ENCODE peak calls at places on chromosomes 6 and 20, in six cellular contexts. One of them, this sample, is unnamed.

GRCh38 chr6:149266659-149267058 is 50.9 kb upstream of the TAB2 start:
- DNase-seq in mucosa of gallbladder: no peak
- DNase-seq in uterus: no peak
- DNase-seq in colonic mucosa: no peak
- DNase-seq in memory B cell: peak
- DNase-seq in omental fat pad: no peak
- DNase-seq in this sample: no peak

GRCh38 chr6:3214898-3215297 is 12.6 kb downstream of the TUBB2B start:
- DNase-seq in mucosa of gallbladder: no peak
- DNase-seq in uterus: no peak
- DNase-seq in colonic mucosa: no peak
- DNase-seq in memory B cell: no peak
- DNase-seq in omental fat pad: no peak
- DNase-seq in this sample: peak

GRCh38 chr20:57964011-57964862 is 254.4 kb upstream of the PMEPA1 start:
- DNase-seq in mucosa of gallbladder: no peak
- DNase-seq in uterus: no peak
- DNase-seq in colonic mucosa: no peak
- DNase-seq in memory B cell: no peak
- DNase-seq in omental fat pad: no peak
- DNase-seq in this sample: peak

GRCh38 chr6:107704377-107705013 is 119.6 kb downstream of the SCML4 start:
- DNase-seq in mucosa of gallbladder: peak
- DNase-seq in uterus: no peak
- DNase-seq in colonic mucosa: no peak
- DNase-seq in memory B cell: peak
- DNase-seq in omental fat pad: no peak
- DNase-seq in this sample: no peak

GRCh38 chr6:40268166-40268958 is 318.8 kb downstream of the LRFN2 start:
- DNase-seq in mucosa of gallbladder: no peak
- DNase-seq in uterus: no peak
- DNase-seq in colonic mucosa: no peak
- DNase-seq in memory B cell: no peak
- DNase-seq in omental fat pad: no peak
- DNase-seq in this sample: no peak

GRCh38 chr20:49366687-49367086 is 88.8 kb upstream of the ZNFX1 start:
- DNase-seq in mucosa of gallbladder: no peak
- DNase-seq in uterus: no peak
- DNase-seq in colonic mucosa: no peak
- DNase-seq in memory B cell: no peak
- DNase-seq in omental fat pad: no peak
- DNase-seq in this sample: no peak

GRCh38 chr6:127879685-127880084 is 21.2 kb downstream of the THEMIS start:
- DNase-seq in mucosa of gallbladder: no peak
- DNase-seq in uterus: no peak
- DNase-seq in colonic mucosa: no peak
- DNase-seq in memory B cell: no peak
- DNase-seq in omental fat pad: no peak
- DNase-seq in this sample: no peak

GRCh38 chr6:90369024-90369519 is 72.4 kb upstream of the BACH2 start:
- DNase-seq in mucosa of gallbladder: peak
- DNase-seq in uterus: peak
- DNase-seq in colonic mucosa: peak
- DNase-seq in memory B cell: no peak
- DNase-seq in omental fat pad: no peak
- DNase-seq in this sample: peak

GRCh38 chr6:45886776-45887175 is 128.9 kb downstream of the CLIC5 start:
- DNase-seq in mucosa of gallbladder: no peak
- DNase-seq in uterus: no peak
- DNase-seq in colonic mucosa: no peak
- DNase-seq in memory B cell: no peak
- DNase-seq in omental fat pad: no peak
- DNase-seq in this sample: no peak

GRCh38 chr6:143441680-143442359 is 8.7 kb downstream of the ADAT2 start:
- DNase-seq in mucosa of gallbladder: no peak
- DNase-seq in uterus: no peak
- DNase-seq in colonic mucosa: no peak
- DNase-seq in memory B cell: no peak
- DNase-seq in omental fat pad: no peak
- DNase-seq in this sample: no peak

GRCh38 chr6:56864171-56864616 is 90.7 kb upstream of the BEND6 start:
- DNase-seq in mucosa of gallbladder: no peak
- DNase-seq in uterus: no peak
- DNase-seq in colonic mucosa: no peak
- DNase-seq in memory B cell: no peak
- DNase-seq in omental fat pad: no peak
- DNase-seq in this sample: peak

GRCh38 chr20:41889871-41890224 is 271.7 kb upstream of the CHD6 start:
- DNase-seq in mucosa of gallbladder: peak
- DNase-seq in uterus: no peak
- DNase-seq in colonic mucosa: no peak
- DNase-seq in memory B cell: no peak
- DNase-seq in omental fat pad: no peak
- DNase-seq in this sample: no peak

GRCh38 chr6:7554533-7555275 is 13.2 kb downstream of the DSP start:
- DNase-seq in mucosa of gallbladder: no peak
- DNase-seq in uterus: no peak
- DNase-seq in colonic mucosa: no peak
- DNase-seq in memory B cell: no peak
- DNase-seq in omental fat pad: no peak
- DNase-seq in this sample: no peak

GRCh38 chr20:48716086-48716485 is 111.7 kb downstream of the PREX1 start:
- DNase-seq in mucosa of gallbladder: no peak
- DNase-seq in uterus: no peak
- DNase-seq in colonic mucosa: no peak
- DNase-seq in memory B cell: no peak
- DNase-seq in omental fat pad: no peak
- DNase-seq in this sample: no peak

GRCh38 chr20:1890469-1891262 is 4.5 kb upstream of the SIRPA start:
- DNase-seq in mucosa of gallbladder: no peak
- DNase-seq in uterus: no peak
- DNase-seq in colonic mucosa: no peak
- DNase-seq in memory B cell: no peak
- DNase-seq in omental fat pad: no peak
- DNase-seq in this sample: no peak

This sample was measured in foreskin fibroblast.